ENCODE peak calls at places on chromosome 20, in six cellular contexts. G, C, K, O, Q and J are unnamed samples.

GRCh38 chr20:15236812-15237211 is 899.4 kb upstream of the FLRT3 start:
- DNase-seq in G (peak; percentile 39), C (peak; percentile 4), K (peak; percentile 90), O (peak; percentile 7), Q (no peak), J (no peak)

GRCh38 chr20:1401431-1401907 is 8.6 kb upstream of the FKBP1A start:
- DNase-seq in G (no peak), C (no peak), K (no peak), O (no peak), Q (no peak), J (no peak)

GRCh38 chr20:48739395-48740268 is 88.2 kb downstream of the PREX1 start:
- DNase-seq in G (no peak), C (no peak), K (no peak), O (no peak), Q (no peak), J (no peak)

GRCh38 chr20:46255440-46256104 is 52.7 kb downstream of the CDH22 start:
- DNase-seq in G (peak; percentile 61), C (no peak), K (no peak), O (peak; percentile 37), Q (no peak), J (peak; percentile 77)

GRCh38 chr20:46767127-46767761 is 57.8 kb downstream of the SLC2A10 start:
- DNase-seq in G (peak; percentile 47), C (peak; percentile 62), K (peak; percentile 67), O (no peak), Q (no peak), J (no peak)

GRCh38 chr20:10134176-10134575 is 84.5 kb upstream of the SNAP25 start:
- DNase-seq in G (no peak), C (no peak), K (no peak), O (no peak), Q (no peak), J (no peak)

GRCh38 chr20:48405909-48406308 is 421.9 kb downstream of the PREX1 start:
- DNase-seq in G (no peak), C (no peak), K (peak; percentile 89), O (no peak), Q (no peak), J (no peak)

GRCh38 chr20:40339661-40340449 is 349.2 kb downstream of the MAFB start:
- DNase-seq in G (no peak), C (no peak), K (no peak), O (no peak), Q (no peak), J (peak; percentile 78)

GRCh38 chr20:49851234-49851755 is 38.7 kb downstream of the SLC9A8 start:
- DNase-seq in G (no peak), C (no peak), K (no peak), O (peak; percentile 68), Q (no peak), J (no peak)

GRCh38 chr20:22106308-22106938 is 401.0 kb downstream of the PAX1 start:
- DNase-seq in G (no peak), C (peak; percentile 18), K (peak; percentile 61), O (no peak), Q (no peak), J (no peak)

GRCh38 chr20:45920795-45921617 is 9.1 kb upstream of the PLTP start:
- DNase-seq in G (no peak), C (no peak), K (no peak), O (no peak), Q (no peak), J (no peak)

GRCh38 chr20:59645761-59646171 is 41.4 kb downstream of the PHACTR3 start:
- DNase-seq in G (no peak), C (no peak), K (no peak), O (no peak), Q (no peak), J (peak; percentile 52)

GRCh38 chr20:48238781-48239180 is 453.5 kb upstream of the SULF2 start:
- DNase-seq in G (no peak), C (no peak), K (no peak), O (no peak), Q (no peak), J (peak; percentile 29)

GRCh38 chr20:40319056-40319455 is 370.0 kb downstream of the MAFB start:
- DNase-seq in G (no peak), C (no peak), K (no peak), O (no peak), Q (no peak), J (no peak)

GRCh38 chr20:37484386-37484785 is 36.7 kb upstream of the NNAT start:
- DNase-seq in G (peak; percentile 8), C (no peak), K (no peak), O (no peak), Q (no peak), J (peak; percentile 28)

GRCh38 chr20:9457055-9457454 is 57.3 kb upstream of the LAMP5 start:
- DNase-seq in G (no peak), C (no peak), K (no peak), O (no peak), Q (no peak), J (no peak)

GRCh38 chr20:41668057-41668749 is 50.0 kb upstream of the CHD6 start:
- DNase-seq in G (no peak), C (no peak), K (no peak), O (no peak), Q (no peak), J (no peak)

GRCh38 chr20:22698443-22698842 is 114.1 kb upstream of the FOXA2 start:
- DNase-seq in G (peak; percentile 40), C (no peak), K (no peak), O (no peak), Q (no peak), J (no peak)

GRCh38 chr20:48407710-48408109 is 420.1 kb downstream of the PREX1 start:
- DNase-seq in G (no peak), C (no peak), K (no peak), O (no peak), Q (no peak), J (no peak)

GRCh38 chr20:905999-906520 is 10.1 kb downstream of the ANGPT4 start:
- DNase-seq in G (no peak), C (no peak), K (no peak), O (no peak), Q (no peak), J (no peak)

GRCh38 chr20:13009682-13010406 is 1.1 kb downstream of the SPTLC3 start:
- DNase-seq in G (peak; percentile 97), C (peak; percentile 71), K (no peak), O (peak; percentile 70), Q (no peak), J (peak; percentile 65)

GRCh38 chr20:22805219-22805618 is 220.8 kb upstream of the FOXA2 start:
- DNase-seq in G (peak; percentile 92), C (no peak), K (peak; percentile 60), O (peak; percentile 55), Q (no peak), J (no peak)

GRCh38 chr20:21968486-21968885 is 263.0 kb downstream of the PAX1 start:
- DNase-seq in G (no peak), C (no peak), K (peak; percentile 22), O (no peak), Q (no peak), J (no peak)

GRCh38 chr20:11389188-11389587 is 528.5 kb upstream of the BTBD3 start:
- DNase-seq in G (no peak), C (no peak), K (no peak), O (no peak), Q (no peak), J (no peak)

DNA sequence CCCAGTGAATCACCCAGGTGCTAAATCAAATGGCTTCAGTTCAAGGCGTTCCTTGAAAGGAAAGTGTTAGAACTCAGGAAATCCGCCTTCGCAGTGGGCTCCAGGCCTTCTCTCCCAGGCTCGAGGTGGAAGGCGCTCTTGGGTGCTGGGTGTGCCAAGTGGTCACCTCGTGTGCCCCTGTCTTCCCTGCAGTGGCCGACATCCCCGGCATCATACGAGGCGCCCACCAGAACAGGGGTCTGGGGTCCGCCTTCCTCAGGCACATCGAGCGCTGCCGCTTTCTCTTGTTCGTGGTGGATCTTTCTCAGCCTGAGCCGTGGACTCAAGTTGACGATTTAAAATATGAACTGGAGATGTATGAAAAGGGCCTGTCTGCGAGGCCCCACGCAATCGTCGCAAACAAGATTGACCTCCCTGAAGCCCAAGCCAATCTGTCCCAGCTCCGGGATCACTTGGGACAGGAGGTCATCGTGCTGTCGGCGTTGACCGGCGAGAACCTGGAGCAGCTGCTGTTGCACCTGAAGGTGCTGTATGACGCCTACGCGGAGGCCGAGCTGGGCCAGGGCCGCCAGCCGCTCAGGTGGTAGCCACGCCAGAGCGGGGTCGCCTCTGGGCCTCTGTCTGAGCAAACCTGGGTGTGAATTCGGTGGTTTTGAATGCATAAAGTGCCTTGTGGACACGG is 17.8 kb downstream of the MTG2 start:
- DNase-seq in G (no peak), C (no peak), K (no peak), O (no peak), Q (no peak), J (no peak)
- H3K4me3 ChIP-seq in G (no peak overlapping the region), C (no peak overlapping the region), K (no peak overlapping the region), O (no peak overlapping the region), Q (no peak overlapping the region), J (no peak overlapping the region)

GRCh38 chr20:25067102-25067987 is 9.4 kb upstream of the ACSS1 start:
- DNase-seq in G (no peak), C (no peak), K (no peak), O (no peak), Q (no peak), J (no peak)
- H3K4me3 ChIP-seq in G (no peak overlapping the region), C (no peak overlapping the region), K (no peak overlapping the region), O (no peak overlapping the region), Q (no peak overlapping the region), J (no peak overlapping the region)

GRCh38 chr20:17893480-17893879 is 75.1 kb downstream of the SNX5 start:
- DNase-seq in G (no peak), C (no peak), K (no peak), O (no peak), Q (no peak), J (no peak)

GRCh38 chr20:17896771-17897369 is 71.7 kb downstream of the SNX5 start:
- DNase-seq in G (no peak), C (no peak), K (no peak), O (no peak), Q (no peak), J (peak; percentile 57)

GRCh38 chr20:17897566-17898307 is 70.9 kb downstream of the SNX5 start:
- DNase-seq in G (no peak), C (no peak), K (no peak), O (no peak), Q (no peak), J (peak; percentile 40)

GRCh38 chr20:17896247-17896723 is 72.3 kb downstream of the SNX5 start:
- DNase-seq in G (peak; percentile 25), C (no peak), K (no peak), O (no peak), Q (no peak), J (peak; percentile 47)

GRCh38 chr20:17895641-17896246 is 72.8 kb downstream of the SNX5 start:
- DNase-seq in G (peak; percentile 64), C (no peak), K (no peak), O (no peak), Q (no peak), J (peak; percentile 84)
- H3K4me3 ChIP-seq in G (no peak overlapping the region), C (no peak overlapping the region), K (no peak overlapping the region), O (no peak overlapping the region), Q (peak overlapping the region; percentile 35), J (peak overlapping the region; percentile 39)

GRCh38 chr20:57609086-57609841 is 11.0 kb downstream of the ZBP1 start:
- DNase-seq in G (no peak), C (no peak), K (no peak), O (no peak), Q (no peak), J (peak; percentile 42)

GRCh38 chr20:57608516-57608915 is 11.7 kb downstream of the ZBP1 start:
- DNase-seq in G (no peak), C (no peak), K (no peak), O (no peak), Q (no peak), J (peak; percentile 39)

GRCh38 chr20:57605045-57605444 is 15.2 kb downstream of the ZBP1 start:
- DNase-seq in G (no peak), C (no peak), K (no peak), O (no peak), Q (no peak), J (no peak)

GRCh38 chr20:57603120-57603519 is 17.1 kb downstream of the ZBP1 start:
- DNase-seq in G (no peak), C (no peak), K (no peak), O (no peak), Q (no peak), J (no peak)

GRCh38 chr20:57605878-57606277 is 14.3 kb downstream of the ZBP1 start:
- DNase-seq in G (no peak), C (no peak), K (no peak), O (no peak), Q (no peak), J (no peak)
- H3K4me3 ChIP-seq in G (no peak overlapping the region), C (no peak overlapping the region), K (no peak overlapping the region), O (no peak overlapping the region), Q (no peak overlapping the region), J (no peak overlapping the region)